ENCODE peak calls at places on chromosomes 1 and 21, in eight cellular contexts. One of them, this sample, is unnamed.
A peak's percentile ranks its signal among the peaks of the same experiment; 100 is the strongest.

GRCh38 chr1:171742577-171742922 is 685 bp upstream of the VAMP4 start:
- DNase-seq in cardiac muscle cell: peak; percentile 62
- DNase-seq in astrocyte: peak; percentile 36
- DNase-seq in neural progenitor cell: peak; percentile 65
- DNase-seq in lung: peak; percentile 49
- DNase-seq in right lobe of liver: no peak
- DNase-seq in PC-3: peak; percentile 85
- DNase-seq in tibial nerve: peak; percentile 65
- DNase-seq in this sample: no peak

GRCh38 chr1:1143636-1144035 is 27.7 kb upstream of the C1orf159 start:
- DNase-seq in cardiac muscle cell: no peak
- DNase-seq in astrocyte: no peak
- DNase-seq in neural progenitor cell: no peak
- DNase-seq in lung: no peak
- DNase-seq in right lobe of liver: no peak
- DNase-seq in PC-3: no peak
- DNase-seq in tibial nerve: no peak
- DNase-seq in this sample: no peak

GRCh38 chr1:211261229-211261628 is 2.1 kb downstream of the RCOR3 start:
- DNase-seq in cardiac muscle cell: no peak
- DNase-seq in astrocyte: no peak
- DNase-seq in neural progenitor cell: no peak
- DNase-seq in lung: no peak
- DNase-seq in right lobe of liver: no peak
- DNase-seq in PC-3: no peak
- DNase-seq in tibial nerve: no peak
- DNase-seq in this sample: no peak

GRCh38 chr1:1281533-1282321 is 1.5 kb downstream of the SCNN1D start:
- DNase-seq in cardiac muscle cell: no peak
- DNase-seq in astrocyte: peak; percentile 54
- DNase-seq in neural progenitor cell: no peak
- DNase-seq in lung: peak; percentile 62
- DNase-seq in right lobe of liver: peak; percentile 97
- DNase-seq in PC-3: peak; percentile 97
- DNase-seq in tibial nerve: no peak
- DNase-seq in this sample: no peak

GRCh38 chr1:194252189-194252588 is 1065.8 kb upstream of the B3GALT2 start:
- DNase-seq in cardiac muscle cell: no peak
- DNase-seq in astrocyte: peak; percentile 22
- DNase-seq in neural progenitor cell: no peak
- DNase-seq in lung: no peak
- DNase-seq in right lobe of liver: no peak
- DNase-seq in PC-3: no peak
- DNase-seq in tibial nerve: no peak
- DNase-seq in this sample: no peak

GRCh38 chr1:208207388-208208131 is 36.6 kb downstream of the PLXNA2 start:
- DNase-seq in cardiac muscle cell: no peak
- DNase-seq in astrocyte: peak; percentile 99
- DNase-seq in neural progenitor cell: no peak
- DNase-seq in lung: peak; percentile 87
- DNase-seq in right lobe of liver: peak; percentile 73
- DNase-seq in PC-3: no peak
- DNase-seq in tibial nerve: peak; percentile 23
- DNase-seq in this sample: peak; percentile 88

GRCh38 chr21:15826147-15826780 is 96.5 kb downstream of the USP25 start:
- DNase-seq in cardiac muscle cell: peak; percentile 55
- DNase-seq in astrocyte: peak; percentile 35
- DNase-seq in neural progenitor cell: peak; percentile 52
- DNase-seq in lung: no peak
- DNase-seq in right lobe of liver: no peak
- DNase-seq in PC-3: peak; percentile 84
- DNase-seq in tibial nerve: no peak
- DNase-seq in this sample: no peak

GRCh38 chr1:46717654-46718053 is 1.3 kb downstream of the EFCAB14 start:
- DNase-seq in cardiac muscle cell: no peak
- DNase-seq in astrocyte: no peak
- DNase-seq in neural progenitor cell: no peak
- DNase-seq in lung: no peak
- DNase-seq in right lobe of liver: no peak
- DNase-seq in PC-3: no peak
- DNase-seq in tibial nerve: no peak
- DNase-seq in this sample: no peak

GRCh38 chr1:204102719-204103118 is 29.8 kb downstream of the SOX13 start:
- DNase-seq in cardiac muscle cell: no peak
- DNase-seq in astrocyte: peak; percentile 7
- DNase-seq in neural progenitor cell: no peak
- DNase-seq in lung: no peak
- DNase-seq in right lobe of liver: no peak
- DNase-seq in PC-3: peak; percentile 98
- DNase-seq in tibial nerve: no peak
- DNase-seq in this sample: no peak

GRCh38 chr1:204102029-204102611 is 29.2 kb downstream of the SOX13 start:
- DNase-seq in cardiac muscle cell: no peak
- DNase-seq in astrocyte: no peak
- DNase-seq in neural progenitor cell: no peak
- DNase-seq in lung: no peak
- DNase-seq in right lobe of liver: no peak
- DNase-seq in PC-3: no peak
- DNase-seq in tibial nerve: no peak
- DNase-seq in this sample: no peak

GRCh38 chr1:204096931-204097330 is 24.0 kb downstream of the SOX13 start:
- DNase-seq in cardiac muscle cell: no peak
- DNase-seq in astrocyte: no peak
- DNase-seq in neural progenitor cell: no peak
- DNase-seq in lung: no peak
- DNase-seq in right lobe of liver: no peak
- DNase-seq in PC-3: no peak
- DNase-seq in tibial nerve: no peak
- DNase-seq in this sample: no peak

GRCh38 chr1:204095248-204095640 is 22.3 kb downstream of the SOX13 start:
- DNase-seq in cardiac muscle cell: no peak
- DNase-seq in astrocyte: no peak
- DNase-seq in neural progenitor cell: peak; percentile 42
- DNase-seq in lung: no peak
- DNase-seq in right lobe of liver: no peak
- DNase-seq in PC-3: no peak
- DNase-seq in tibial nerve: no peak
- DNase-seq in this sample: no peak

DNA sequence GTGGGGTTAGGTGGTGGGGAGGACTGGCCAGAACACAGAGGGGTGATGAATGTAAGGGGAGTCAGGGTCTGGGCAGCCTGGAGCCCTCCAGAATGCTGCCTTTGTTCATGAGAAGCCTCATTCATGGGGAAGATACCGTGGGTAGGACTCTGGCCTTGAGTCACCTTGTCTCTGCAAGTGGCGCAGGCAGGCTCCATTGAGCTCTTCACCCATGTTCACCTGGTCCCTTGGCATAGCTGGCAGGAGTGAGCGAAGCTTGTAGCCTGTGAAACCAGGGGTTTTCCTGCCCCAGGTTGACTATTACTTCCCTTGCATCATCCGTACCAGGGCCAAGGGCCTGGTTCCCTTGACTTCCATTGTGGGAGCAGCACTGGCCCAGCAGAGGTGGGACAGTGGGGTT is 25.8 kb downstream of the SOX13 start:
- DNase-seq in cardiac muscle cell: no peak
- DNase-seq in astrocyte: no peak
- DNase-seq in neural progenitor cell: no peak
- DNase-seq in lung: no peak
- DNase-seq in right lobe of liver: no peak
- DNase-seq in PC-3: no peak
- DNase-seq in tibial nerve: no peak
- DNase-seq in this sample: no peak
- H3K4me1 ChIP-seq in cardiac muscle cell: peaks cover 18% of the 10 kb centered on the region
- H3K4me1 ChIP-seq in astrocyte: peaks cover 14% of the 10 kb centered on the region
- H3K4me1 ChIP-seq in neural progenitor cell: peaks cover 52% of the 10 kb centered on the region
- H3K4me1 ChIP-seq in lung: peaks cover 18% of the 10 kb centered on the region
- H3K4me1 ChIP-seq in right lobe of liver: peaks cover 3% of the 10 kb centered on the region
- H3K4me1 ChIP-seq in PC-3: peaks cover 51% of the 10 kb centered on the region
- H3K4me1 ChIP-seq in tibial nerve: no peaks in the 10 kb centered on the region
- H3K4me1 ChIP-seq in this sample: peaks cover 49% of the 10 kb centered on the region

DNA sequence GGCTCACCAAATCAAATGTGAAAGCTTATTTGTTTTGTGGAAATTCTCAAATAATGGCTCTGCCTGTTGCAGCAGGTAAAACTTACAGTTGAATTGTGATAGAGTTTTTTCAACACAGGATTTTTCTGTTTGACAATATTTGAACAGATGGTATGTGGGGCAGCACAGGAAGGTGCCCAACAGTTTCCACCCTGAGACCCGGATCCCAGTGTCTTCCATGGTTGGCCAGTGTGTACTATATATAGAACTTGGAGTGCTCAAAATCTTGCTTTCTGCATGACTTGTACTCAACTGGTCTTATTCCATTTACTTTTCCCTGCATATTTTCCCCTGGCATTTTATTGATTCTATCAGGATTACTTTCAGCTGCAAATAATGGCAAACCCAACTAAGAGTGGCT is 90.7 kb upstream of the SIM2 start:
- DNase-seq in cardiac muscle cell: no peak
- DNase-seq in astrocyte: no peak
- DNase-seq in neural progenitor cell: no peak
- DNase-seq in lung: no peak
- DNase-seq in right lobe of liver: no peak
- DNase-seq in PC-3: no peak
- DNase-seq in tibial nerve: no peak
- DNase-seq in this sample: no peak
- H3K27ac ChIP-seq in cardiac muscle cell: no peak overlapping the region
- H3K27ac ChIP-seq in astrocyte: no peak overlapping the region
- H3K27ac ChIP-seq in neural progenitor cell: no peak overlapping the region
- H3K27ac ChIP-seq in lung: no peak overlapping the region
- H3K27ac ChIP-seq in right lobe of liver: no peak overlapping the region
- H3K27ac ChIP-seq in PC-3: no peak overlapping the region
- H3K27ac ChIP-seq in tibial nerve: no peak overlapping the region
- H3K27ac ChIP-seq in this sample: no peak overlapping the region

GRCh38 chr1:226661965-226662364 is 77.1 kb downstream of the ITPKB start:
- DNase-seq in cardiac muscle cell: peak; percentile 49
- DNase-seq in astrocyte: no peak
- DNase-seq in neural progenitor cell: no peak
- DNase-seq in lung: no peak
- DNase-seq in right lobe of liver: peak; percentile 24
- DNase-seq in PC-3: no peak
- DNase-seq in tibial nerve: no peak
- DNase-seq in this sample: no peak

GRCh38 chr1:226661271-226661670 is 77.8 kb downstream of the ITPKB start:
- DNase-seq in cardiac muscle cell: no peak
- DNase-seq in astrocyte: no peak
- DNase-seq in neural progenitor cell: no peak
- DNase-seq in lung: no peak
- DNase-seq in right lobe of liver: no peak
- DNase-seq in PC-3: no peak
- DNase-seq in tibial nerve: no peak
- DNase-seq in this sample: no peak

GRCh38 chr1:226662704-226663326 is 76.3 kb downstream of the ITPKB start:
- DNase-seq in cardiac muscle cell: no peak
- DNase-seq in astrocyte: peak; percentile 94
- DNase-seq in neural progenitor cell: no peak
- DNase-seq in lung: peak; percentile 72
- DNase-seq in right lobe of liver: peak; percentile 69
- DNase-seq in PC-3: peak; percentile 90
- DNase-seq in tibial nerve: peak; percentile 87
- DNase-seq in this sample: peak; percentile 95

GRCh38 chr1:226664413-226665101 is 74.5 kb downstream of the ITPKB start:
- DNase-seq in cardiac muscle cell: no peak
- DNase-seq in astrocyte: peak; percentile 93
- DNase-seq in neural progenitor cell: no peak
- DNase-seq in lung: no peak
- DNase-seq in right lobe of liver: no peak
- DNase-seq in PC-3: peak; percentile 87
- DNase-seq in tibial nerve: peak; percentile 71
- DNase-seq in this sample: peak; percentile 80

DNA sequence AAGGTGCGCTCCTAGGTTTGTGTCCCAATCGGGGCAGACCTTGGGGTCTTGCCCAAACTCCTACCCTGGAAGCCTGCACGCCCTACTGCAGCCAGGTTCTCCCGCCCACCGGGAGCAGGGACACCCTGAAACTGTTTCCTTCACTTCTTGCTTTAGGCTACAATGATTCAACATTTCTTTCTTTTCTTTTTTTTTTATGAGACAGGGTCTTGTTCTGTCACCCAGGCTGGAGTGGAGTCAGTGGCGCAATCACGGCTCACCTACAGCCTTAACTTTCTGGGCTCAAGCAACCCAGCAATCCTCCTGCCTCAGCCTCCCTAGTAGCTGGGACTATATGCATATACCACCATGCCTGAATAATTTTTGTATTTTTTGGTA is 75.8 kb downstream of the ITPKB start:
- DNase-seq in cardiac muscle cell: no peak
- DNase-seq in astrocyte: no peak
- DNase-seq in neural progenitor cell: no peak
- DNase-seq in lung: no peak
- DNase-seq in right lobe of liver: no peak
- DNase-seq in PC-3: no peak
- DNase-seq in tibial nerve: no peak
- DNase-seq in this sample: no peak
- H3K4me1 ChIP-seq in cardiac muscle cell: peaks cover 58% of the 10 kb centered on the region
- H3K4me1 ChIP-seq in astrocyte: peaks cover 41% of the 10 kb centered on the region
- H3K4me1 ChIP-seq in neural progenitor cell: peaks cover 30% of the 10 kb centered on the region
- H3K4me1 ChIP-seq in lung: peaks cover 23% of the 10 kb centered on the region
- H3K4me1 ChIP-seq in right lobe of liver: no peaks in the 10 kb centered on the region
- H3K4me1 ChIP-seq in PC-3: peaks cover 35% of the 10 kb centered on the region
- H3K4me1 ChIP-seq in tibial nerve: peaks cover 4% of the 10 kb centered on the region
- H3K4me1 ChIP-seq in this sample: peaks cover 5% of the 10 kb centered on the region

GRCh38 chr1:30402031-30402430 is 321.4 kb downstream of the MATN1 start:
- DNase-seq in cardiac muscle cell: no peak
- DNase-seq in astrocyte: no peak
- DNase-seq in neural progenitor cell: no peak
- DNase-seq in lung: no peak
- DNase-seq in right lobe of liver: peak; percentile 18
- DNase-seq in PC-3: no peak
- DNase-seq in tibial nerve: no peak
- DNase-seq in this sample: no peak

GRCh38 chr1:30399026-30399425 is 324.4 kb downstream of the MATN1 start:
- DNase-seq in cardiac muscle cell: no peak
- DNase-seq in astrocyte: no peak
- DNase-seq in neural progenitor cell: no peak
- DNase-seq in lung: no peak
- DNase-seq in right lobe of liver: peak; percentile 5
- DNase-seq in PC-3: no peak
- DNase-seq in tibial nerve: no peak
- DNase-seq in this sample: no peak

GRCh38 chr1:30400436-30400975 is 322.9 kb downstream of the MATN1 start:
- DNase-seq in cardiac muscle cell: no peak
- DNase-seq in astrocyte: no peak
- DNase-seq in neural progenitor cell: no peak
- DNase-seq in lung: no peak
- DNase-seq in right lobe of liver: no peak
- DNase-seq in PC-3: no peak
- DNase-seq in tibial nerve: no peak
- DNase-seq in this sample: no peak

GRCh38 chr1:30395631-30396030 is 327.8 kb downstream of the MATN1 start:
- DNase-seq in cardiac muscle cell: no peak
- DNase-seq in astrocyte: no peak
- DNase-seq in neural progenitor cell: no peak
- DNase-seq in lung: no peak
- DNase-seq in right lobe of liver: no peak
- DNase-seq in PC-3: no peak
- DNase-seq in tibial nerve: no peak
- DNase-seq in this sample: no peak

DNA sequence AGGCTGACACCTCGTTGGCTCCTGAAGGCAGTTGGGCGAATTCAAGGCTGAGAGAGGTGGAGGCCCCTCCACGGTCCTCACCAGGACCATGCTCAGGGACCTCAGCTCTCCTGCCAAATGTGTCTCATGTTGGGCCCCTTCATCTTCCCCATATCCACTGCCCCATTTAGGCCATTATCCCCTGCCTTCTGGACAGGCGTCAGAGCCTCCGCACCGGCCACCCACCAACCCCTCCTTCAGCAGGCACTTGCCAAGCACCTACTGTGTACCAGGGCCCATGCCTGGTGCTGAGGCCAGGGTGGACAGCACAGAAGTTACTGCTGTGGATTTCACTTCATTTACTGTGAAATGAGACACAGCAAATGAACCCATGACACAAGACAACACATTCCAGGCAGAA is 325.8 kb downstream of the MATN1 start:
- DNase-seq in cardiac muscle cell: no peak
- DNase-seq in astrocyte: no peak
- DNase-seq in neural progenitor cell: no peak
- DNase-seq in lung: no peak
- DNase-seq in right lobe of liver: peak; percentile 38
- DNase-seq in PC-3: no peak
- DNase-seq in tibial nerve: no peak
- DNase-seq in this sample: no peak
- H3K27ac ChIP-seq in cardiac muscle cell: no peak overlapping the region
- H3K27ac ChIP-seq in astrocyte: no peak overlapping the region
- H3K27ac ChIP-seq in neural progenitor cell: no peak overlapping the region
- H3K27ac ChIP-seq in lung: no peak overlapping the region
- H3K27ac ChIP-seq in right lobe of liver: no peak overlapping the region
- H3K27ac ChIP-seq in PC-3: no peak overlapping the region
- H3K27ac ChIP-seq in tibial nerve: no peak overlapping the region
- H3K27ac ChIP-seq in this sample: no peak overlapping the region